ENCODE peak calls at places on chromosomes 12 and 14, in eight cellular contexts. C is IMR-90; W is aorta; N is OCI-LY7; T is esophagus squamous epithelium; B is tibial nerve; I is CD8-positive, alpha-beta T cell; S is lower lobe of right lung. A is an unnamed sample.
A peak's percentile ranks its signal among the peaks of the same experiment; 100 is the strongest.

GRCh38 chr12:19482551-19483109 is 43.3 kb downstream of the AEBP2 start:
- DNase-seq in C (no peak), W (no peak), N (no peak), T (peak; percentile 10), B (no peak), I (peak; percentile 3), S (peak; percentile 52), A (peak; percentile 51)

GRCh38 chr12:103930787-103931536 is 752 bp downstream of the HSP90B1 start:
- DNase-seq in C (peak; percentile 30), W (peak; percentile 76), N (peak; percentile 68), T (no peak), B (no peak), I (peak; percentile 3), S (peak; percentile 52), A (peak; percentile 49)

GRCh38 chr12:14756331-14757143 is 46.7 kb downstream of the WBP11 start:
- DNase-seq in C (no peak), W (no peak), N (no peak), T (no peak), B (no peak), I (no peak), S (peak; percentile 49), A (peak; percentile 51)

GRCh38 chr12:101713059-101713682 is 15.7 kb downstream of the CHPT1 start:
- DNase-seq in C (no peak), W (no peak), N (no peak), T (no peak), B (peak; percentile 27), I (no peak), S (no peak), A (peak; percentile 49)

GRCh38 chr14:91339606-91340369 is 77.8 kb downstream of the CCDC88C start:
- DNase-seq in C (no peak), W (no peak), N (no peak), T (no peak), B (no peak), I (no peak), S (no peak), A (peak; percentile 32)

GRCh38 chr12:48881652-48882324 is 16.1 kb upstream of the RND1 start:
- DNase-seq in C (no peak), W (no peak), N (no peak), T (no peak), B (no peak), I (no peak), S (no peak), A (no peak)

GRCh38 chr12:74725154-74725553 is 187.5 kb downstream of the ATXN7L3B start:
- DNase-seq in C (peak; percentile 46), W (no peak), N (no peak), T (no peak), B (no peak), I (no peak), S (no peak), A (no peak)

GRCh38 chr12:121466800-121467637 is 67.1 kb downstream of the RNF34 start:
- DNase-seq in C (peak; percentile 82), W (peak; percentile 97), N (peak; percentile 94), T (peak; percentile 53), B (peak; percentile 75), I (peak; percentile 77), S (peak; percentile 94), A (peak; percentile 92)

GRCh38 chr12:91629440-91629839 is 446.8 kb upstream of the DCN start:
- DNase-seq in C (no peak), W (no peak), N (no peak), T (no peak), B (no peak), I (no peak), S (no peak), A (no peak)

GRCh38 chr14:75636100-75636692 is 24.5 kb downstream of the ERG28 start:
- DNase-seq in C (peak; percentile 32), W (no peak), N (no peak), T (no peak), B (no peak), I (no peak), S (no peak), A (no peak)

GRCh38 chr14:29734732-29735131 is 192.9 kb downstream of the PRKD1 start:
- DNase-seq in C (no peak), W (no peak), N (no peak), T (no peak), B (no peak), I (no peak), S (no peak), A (no peak)

GRCh38 chr14:51465486-51465885 is 186.2 kb upstream of the FRMD6 start:
- DNase-seq in C (no peak), W (no peak), N (no peak), T (no peak), B (no peak), I (no peak), S (no peak), A (no peak)

GRCh38 chr14:77094672-77095284 is 3.3 kb upstream of the CIPC start:
- DNase-seq in C (peak; percentile 78), W (peak; percentile 91), N (peak; percentile 79), T (no peak), B (peak; percentile 74), I (peak; percentile 47), S (peak; percentile 78), A (peak; percentile 85)

GRCh38 chr12:89945123-89945522 is 236.5 kb upstream of the ATP2B1 start:
- DNase-seq in C (no peak), W (no peak), N (no peak), T (no peak), B (no peak), I (no peak), S (no peak), A (no peak)

GRCh38 chr14:52269100-52269499 is 1.6 kb downstream of the PTGDR start:
- DNase-seq in C (no peak), W (no peak), N (no peak), T (no peak), B (no peak), I (no peak), S (no peak), A (no peak)

GRCh38 chr12:74365178-74365964 is 172.3 kb upstream of the ATXN7L3B start:
- DNase-seq in C (peak; percentile 33), W (no peak), N (peak; percentile 43), T (no peak), B (no peak), I (no peak), S (peak; percentile 23), A (no peak)

GRCh38 chr12:54592316-54592715 is 3.9 kb upstream of the PPP1R1A start:
- DNase-seq in C (peak; percentile 1), W (no peak), N (no peak), T (no peak), B (no peak), I (no peak), S (no peak), A (no peak)

GRCh38 chr14:100072783-100073346 is 7.6 kb downstream of the EVL start:
- DNase-seq in C (no peak), W (no peak), N (peak; percentile 59), T (no peak), B (no peak), I (peak; percentile 41), S (peak; percentile 86), A (no peak)

GRCh38 chr14:73888460-73888725 is 1.7 kb downstream of the ZNF410 start:
- DNase-seq in C (no peak), W (no peak), N (no peak), T (no peak), B (no peak), I (no peak), S (no peak), A (no peak)

GRCh38 chr14:59333668-59334067 is 131.5 kb downstream of the GPR135 start:
- DNase-seq in C (peak; percentile 95), W (no peak), N (no peak), T (no peak), B (no peak), I (no peak), S (no peak), A (no peak)

DNA sequence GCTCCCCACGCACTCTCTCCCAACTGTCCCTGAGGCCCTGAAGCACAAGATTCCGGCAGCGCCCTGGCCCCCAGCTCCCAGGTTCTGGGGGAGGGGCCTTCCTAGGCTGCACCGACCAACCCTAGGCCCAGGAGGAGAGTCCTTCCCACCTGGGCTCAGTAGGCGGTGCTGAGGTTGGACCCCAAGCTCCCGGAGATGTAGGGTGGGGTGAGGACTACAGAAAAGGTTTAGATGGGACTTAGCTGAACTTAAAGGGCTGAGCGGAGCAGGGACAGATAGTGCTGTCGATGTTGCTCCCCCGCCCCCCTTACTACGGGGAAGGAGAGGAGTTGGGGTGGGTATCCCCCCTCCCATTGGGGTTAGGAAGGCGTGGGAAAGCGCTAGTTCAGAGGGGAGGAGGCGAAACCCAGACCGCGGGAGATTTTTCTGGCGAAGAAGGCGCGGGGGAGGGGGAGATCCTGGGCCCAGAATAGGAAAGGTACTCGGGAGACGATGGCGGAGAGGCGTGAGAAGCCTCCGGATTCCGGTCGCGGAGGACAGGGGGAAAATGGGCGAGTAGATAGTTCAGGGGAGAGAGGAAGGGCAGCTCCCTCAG is 4.2 kb upstream of the BAZ2A start:
- DNase-seq in C (no peak), W (no peak), N (peak; percentile 46), T (no peak), B (no peak), I (no peak), S (peak; percentile 75), A (peak; percentile 74)
- H3K27ac ChIP-seq in C (peak overlapping the region; percentile 36), W (peak overlapping the region; percentile 25), N (peak overlapping the region; percentile 92), T (peak overlapping the region; percentile 97), B (peak overlapping the region; percentile 97), I (peak overlapping the region; percentile 79), S (peak overlapping the region; percentile 91), A (peak overlapping the region; percentile 94)

GRCh38 chr14:49971156-49972141 is 78.6 kb downstream of the ARF6 start:
- DNase-seq in C (peak; percentile 25), W (no peak), N (peak; percentile 97), T (no peak), B (no peak), I (no peak), S (no peak), A (no peak)
- H3K4me3 ChIP-seq in C (no peak overlapping the region), W (no peak overlapping the region), N (peak overlapping the region; percentile 65), T (no peak overlapping the region), B (no peak overlapping the region), I (peak overlapping the region; percentile 31), S (no peak overlapping the region), A (no peak overlapping the region)

GRCh38 chr12:120249875-120250795 is 15.4 kb downstream of the PXN start:
- DNase-seq in C (no peak), W (peak; percentile 88), N (no peak), T (no peak), B (peak; percentile 92), I (no peak), S (no peak), A (peak; percentile 92)
- H3K4me1 ChIP-seq in C (peaks cover 34% of the 10 kb centered on the region), W (no peaks in the 10 kb centered on the region), N (peaks cover 8% of the 10 kb centered on the region), T (peaks cover 65% of the 10 kb centered on the region), B (peaks cover 65% of the 10 kb centered on the region), I (peaks cover 83% of the 10 kb centered on the region), S (peaks cover 95% of the 10 kb centered on the region), A (peaks cover 33% of the 10 kb centered on the region)

GRCh38 chr12:123396954-123397353 is 13.0 kb downstream of the KMT5A start:
- DNase-seq in C (no peak), W (no peak), N (no peak), T (no peak), B (no peak), I (no peak), S (no peak), A (no peak)

GRCh38 chr12:123397400-123397799 is 13.5 kb downstream of the KMT5A start:
- DNase-seq in C (no peak), W (no peak), N (no peak), T (no peak), B (no peak), I (no peak), S (no peak), A (no peak)

GRCh38 chr12:123398918-123399617 is 15.1 kb downstream of the KMT5A start:
- DNase-seq in C (no peak), W (no peak), N (no peak), T (no peak), B (no peak), I (no peak), S (no peak), A (peak; percentile 55)

GRCh38 chr12:123396543-123396942 is 12.6 kb downstream of the KMT5A start:
- DNase-seq in C (no peak), W (no peak), N (no peak), T (no peak), B (no peak), I (no peak), S (no peak), A (no peak)

GRCh38 chr12:123398177-123398916 is 14.4 kb downstream of the KMT5A start:
- DNase-seq in C (peak; percentile 37), W (peak; percentile 91), N (no peak), T (no peak), B (peak; percentile 32), I (no peak), S (no peak), A (peak; percentile 86)
- H3K27ac ChIP-seq in C (peak overlapping the region; percentile 60), W (peak overlapping the region; percentile 93), N (no peak overlapping the region), T (peak overlapping the region; percentile 89), B (peak overlapping the region; percentile 69), I (no peak overlapping the region), S (peak overlapping the region; percentile 71), A (peak overlapping the region; percentile 47)

A was measured in right cardiac atrium.